ENCODE peak calls at places on chromosomes 13 and 19, in eight cellular contexts. M is GM12878, U is stomach, H is H1, L is breast epithelium, R is GM23338, N is sigmoid colon, Z is HCT116. P is an unnamed sample.

GRCh38 chr19:12833418-12833746 is 997 bp downstream of the RTBDN start:
- DNase-seq in N (no peak), Z (no peak), H (peak; percentile 63), M (no peak), U (no peak), L (no peak), R (peak; percentile 32), P (no peak)

GRCh38 chr19:4981681-4981958 is 12.7 kb downstream of the KDM4B start:
- DNase-seq in N (no peak), Z (no peak), U (no peak), H (no peak), M (no peak), L (no peak), R (no peak), P (no peak)

GRCh38 chr19:10913716-10914340 is 14.6 kb downstream of the YIPF2 start:
- DNase-seq in M (no peak), R (no peak), L (no peak), H (no peak), Z (no peak), N (no peak), U (no peak), P (no peak)

GRCh38 chr19:15652559-15653278 is 12.0 kb downstream of the CYP4F3 start:
- DNase-seq in Z (no peak), U (no peak), N (no peak), L (no peak), R (no peak), M (no peak), H (no peak), P (no peak)

GRCh38 chr13:91351980-91352379 is 4.5 kb downstream of the MIR17HG start:
- DNase-seq in N (no peak), H (no peak), Z (no peak), U (no peak), L (no peak), M (no peak), R (no peak), P (no peak)

GRCh38 chr13:112839347-112840105 is 129.5 kb upstream of the MCF2L start:
- DNase-seq in U (no peak), L (no peak), M (no peak), Z (no peak), H (no peak), N (no peak), R (no peak), P (no peak)

GRCh38 chr13:68708336-68708908 is 1399.2 kb upstream of the ATXN8OS start:
- DNase-seq in Z (no peak), M (no peak), U (no peak), R (no peak), H (no peak), N (no peak), L (no peak), P (no peak)

GRCh38 chr13:28609936-28610335 is 49.0 kb upstream of the POMP start:
- DNase-seq in U (no peak), R (no peak), H (no peak), M (no peak), N (no peak), Z (no peak), L (no peak), P (no peak)

GRCh38 chr19:31548941-31549340 is 199.7 kb upstream of the TSHZ3 start:
- DNase-seq in M (no peak), N (peak; percentile 27), H (no peak), U (no peak), R (peak; percentile 50), Z (no peak), L (no peak), P (no peak)

GRCh38 chr13:39415403-39415802 is 187.6 kb downstream of the LHFPL6 start:
- DNase-seq in U (no peak), Z (peak; percentile 15), H (no peak), L (no peak), N (peak; percentile 77), R (peak; percentile 63), M (no peak), P (no peak)

GRCh38 chr13:112205990-112206389 is 139.0 kb downstream of the SOX1 start:
- DNase-seq in R (no peak), H (no peak), N (no peak), Z (no peak), M (no peak), L (no peak), U (no peak), P (no peak)

GRCh38 chr19:35195822-35196221 is 32.7 kb downstream of the FAM187B start:
- DNase-seq in L (no peak), R (no peak), M (peak; percentile 30), Z (no peak), U (no peak), N (no peak), H (no peak), P (no peak)

GRCh38 chr13:85798999-85799646 is at the start of gene SLITRK6:
- DNase-seq in M (no peak), H (no peak), N (no peak), L (no peak), Z (peak; percentile 15), U (no peak), R (peak; percentile 75), P (no peak)

GRCh38 chr19:55347442-55348009 is 7.0 kb downstream of the COX6B2 start:
- DNase-seq in R (no peak), L (no peak), H (no peak), M (no peak), U (no peak), N (no peak), Z (no peak), P (no peak)

GRCh38 chr19:41691268-41691970 is 3.3 kb upstream of the CEACAM7 start:
- DNase-seq in L (no peak), Z (no peak), N (no peak), H (peak; percentile 58), M (no peak), U (peak; percentile 45), R (peak; percentile 78), P (no peak)

GRCh38 chr13:47230155-47230554 is 333.3 kb upstream of the HTR2A start:
- DNase-seq in L (no peak), U (no peak), R (no peak), H (no peak), M (no peak), Z (no peak), N (no peak), P (no peak)

GRCh38 chr13:49026851-49027250 is 51.1 kb downstream of the FNDC3A start:
- DNase-seq in Z (no peak), N (no peak), L (no peak), M (no peak), R (no peak), H (no peak), U (no peak), P (no peak)

GRCh38 chr13:61078976-61079770 is 336.5 kb downstream of the PCDH20 start:
- DNase-seq in M (no peak), H (no peak), Z (no peak), U (no peak), L (no peak), R (peak; percentile 27), N (no peak), P (no peak)

GRCh38 chr19:45630463-45630862 is 8.7 kb downstream of the EML2 start:
- DNase-seq in M (peak; percentile 60), U (no peak), H (no peak), R (peak; percentile 71), Z (peak; percentile 67), N (no peak), L (no peak), P (no peak)

GRCh38 chr13:51635137-51635878 is 51.0 kb downstream of the WDFY2 start:
- DNase-seq in Z (no peak), H (no peak), L (no peak), R (no peak), N (no peak), U (no peak), M (no peak), P (no peak)
- TF ChIP-seq POLR2AphosphoS5 in Z (no peak), H (no peak), L (no peak), R (no peak), N (no peak), U (no peak), M (no peak), P (no peak)

GRCh38 chr19:3893509-3894179 is 13.2 kb downstream of the ATCAY start:
- DNase-seq in Z (no peak), U (peak; percentile 28), N (no peak), M (no peak), L (no peak), H (no peak), R (no peak), P (no peak)

GRCh38 chr19:3898426-3898825 is 17.9 kb downstream of the ATCAY start:
- DNase-seq in L (no peak), Z (no peak), H (no peak), R (no peak), U (no peak), M (no peak), N (no peak), P (no peak)

GRCh38 chr19:3899531-3900294 is 19.2 kb downstream of the ATCAY start:
- DNase-seq in L (no peak), Z (no peak), M (no peak), R (no peak), H (no peak), U (no peak), N (peak; percentile 76), P (no peak)

GRCh38 chr19:3897936-3898335 is 17.5 kb downstream of the ATCAY start:
- DNase-seq in H (no peak), U (no peak), R (no peak), M (no peak), Z (no peak), N (no peak), L (no peak), P (no peak)

GRCh38 chr19:3895788-3896187 is 15.3 kb downstream of the ATCAY start:
- DNase-seq in U (no peak), H (no peak), Z (no peak), L (no peak), M (no peak), R (no peak), N (no peak), P (no peak)
- TF ChIP-seq POLR2AphosphoS5 in U (no peak), H (no peak), Z (no peak), L (no peak), M (no peak), R (no peak), N (no peak), P (no peak)

GRCh38 chr19:9435279-9436268 is at the start of gene ZNF266:
- DNase-seq in N (peak; percentile 94), R (peak; percentile 98), Z (peak; percentile 87), U (peak; percentile 91), L (peak; percentile 90), M (peak; percentile 63), H (peak; percentile 91), P (peak; percentile 89)
- TF ChIP-seq POLR2AphosphoS5 in N (peak; percentile 43), R (peak; percentile 70), Z (peak; percentile 80), U (peak; percentile 73), L (peak; percentile 85), M (peak; percentile 90), H (peak; percentile 86), P (peak; percentile 82)

GRCh38 chr19:40422428-40423226 is 3.2 kb downstream of the SERTAD1 start:
- DNase-seq in M (no peak), L (no peak), Z (no peak), U (no peak), N (no peak), H (no peak), R (no peak), P (no peak)

GRCh38 chr19:40420451-40420765 is 5.4 kb downstream of the SERTAD1 start:
- DNase-seq in H (no peak), M (no peak), R (no peak), U (no peak), N (no peak), L (no peak), Z (no peak), P (no peak)

GRCh38 chr19:40420766-40421467 is 4.9 kb downstream of the SERTAD1 start:
- DNase-seq in Z (peak; percentile 82), H (peak; percentile 96), R (peak; percentile 92), M (no peak), U (peak; percentile 95), N (peak; percentile 98), L (peak; percentile 95), P (no peak)

GRCh38 chr19:40419780-40420179 is 6.0 kb downstream of the SERTAD1 start:
- DNase-seq in M (no peak), N (no peak), R (no peak), U (no peak), Z (no peak), L (no peak), H (no peak), P (no peak)

GRCh38 chr19:40421468-40421778 is 4.4 kb downstream of the SERTAD1 start:
- DNase-seq in U (no peak), H (no peak), Z (no peak), M (no peak), N (no peak), L (no peak), R (no peak), P (no peak)
- TF ChIP-seq POLR2AphosphoS5 in U (no peak), H (no peak), Z (no peak), M (no peak), N (no peak), L (peak; percentile 81), R (no peak), P (no peak)

P was measured in GM12891.